ENCODE peak calls at places on chromosomes 4 and X, in nine cellular contexts. P is AG20443; J is Calu3; Q is lower lobe of right lung; K is cerebellum; I is sigmoid colon; R is stimulated activated CD4-positive, alpha-beta T cell treated with anti-CD3 and anti-CD28 coated beads, Interleukin-1b, Interleukin-23, amount 100 ng/mL, for 4 hours; X is activated CD4-positive, alpha-beta T cell treated with anti-CD3 and anti-CD28 coated beads for 48 hours; O is activated gamma-delta T cell. S is an unnamed sample.

GRCh38 chr4:153113838-153114105 is 90.5 kb upstream of the TRIM2 start:
- DNase-seq in P (no peak), J (no peak), Q (no peak), K (no peak), I (no peak), R (no peak), X (peak; percentile 17), O (no peak), S (no peak)

GRCh38 chr4:13173974-13174373 is 310.2 kb downstream of the RAB28 start:
- DNase-seq in P (peak; percentile 56), J (no peak), Q (no peak), K (no peak), I (peak; percentile 94), R (no peak), X (no peak), O (no peak), S (no peak)

GRCh38 chr4:127219247-127219646 is 413.5 kb upstream of the INTU start:
- DNase-seq in P (no peak), J (no peak), Q (no peak), K (no peak), I (no peak), R (no peak), X (no peak), O (no peak), S (no peak)

GRCh38 chr4:142309772-142310171 is 536.3 kb downstream of the INPP4B start:
- DNase-seq in P (no peak), J (no peak), Q (no peak), K (no peak), I (no peak), R (no peak), X (no peak), O (no peak), S (no peak)

GRCh38 chrX:47646636-47647035 is 3.7 kb downstream of the ELK1 start:
- DNase-seq in P (no peak), J (no peak), Q (no peak), K (no peak), I (no peak), R (no peak), X (no peak), O (no peak), S (no peak)

GRCh38 chr4:185896832-185897475 is 85.0 kb upstream of the SORBS2 start:
- DNase-seq in P (no peak), J (peak; percentile 76), Q (no peak), K (no peak), I (no peak), R (no peak), X (no peak), O (no peak), S (no peak)

GRCh38 chr4:187063251-187063650 is 339.6 kb upstream of the FAT1 start:
- DNase-seq in P (no peak), J (no peak), Q (no peak), K (no peak), I (no peak), R (no peak), X (no peak), O (no peak), S (no peak)

GRCh38 chr4:59904331-59904730 is 1295.8 kb upstream of the ADGRL3 start:
- DNase-seq in P (no peak), J (no peak), Q (no peak), K (no peak), I (no peak), R (no peak), X (no peak), O (no peak), S (no peak)

GRCh38 chrX:17692709-17693346 is 44.5 kb upstream of the SCML1 start:
- DNase-seq in P (peak; percentile 28), J (no peak), Q (no peak), K (no peak), I (no peak), R (no peak), X (no peak), O (no peak), S (no peak)

GRCh38 chrX:67893931-67894330 is 350.1 kb downstream of the AR start:
- DNase-seq in P (no peak), J (no peak), Q (no peak), K (no peak), I (no peak), R (no peak), X (no peak), O (no peak), S (no peak)

GRCh38 chrX:9948406-9948805 is 18.8 kb upstream of the CLDN34 start:
- DNase-seq in P (no peak), J (no peak), Q (no peak), K (no peak), I (no peak), R (no peak), X (no peak), O (no peak), S (no peak)

GRCh38 chrX:102985182-102985581 is 48.1 kb downstream of the RAB40AL start:
- DNase-seq in P (no peak), J (no peak), Q (no peak), K (no peak), I (no peak), R (no peak), X (no peak), O (no peak), S (no peak)

GRCh38 chrX:136867518-136867917 is 13.0 kb downstream of the RBMX start:
- DNase-seq in P (no peak), J (no peak), Q (no peak), K (no peak), I (no peak), R (no peak), X (no peak), O (no peak), S (no peak)

GRCh38 chr4:27278615-27279014 is 418.0 kb downstream of the STIM2 start:
- DNase-seq in P (peak; percentile 13), J (peak; percentile 34), Q (no peak), K (no peak), I (no peak), R (no peak), X (no peak), O (no peak), S (no peak)

GRCh38 chr4:12701384-12701783 is 782.8 kb downstream of the RAB28 start:
- DNase-seq in P (no peak), J (no peak), Q (no peak), K (no peak), I (no peak), R (no peak), X (no peak), O (no peak), S (no peak)

GRCh38 chrX:135437867-135438733 is 16.4 kb downstream of the SMIM10L2A start:
- DNase-seq in P (no peak), J (peak; percentile 23), Q (no peak), K (no peak), I (no peak), R (no peak), X (no peak), O (no peak), S (no peak)

GRCh38 chr4:989722-990471 is 3.1 kb downstream of the IDUA start:
- DNase-seq in P (no peak), J (no peak), Q (no peak), K (no peak), I (no peak), R (no peak), X (no peak), O (no peak), S (no peak)

GRCh38 chrX:53354669-53355068 is 67.8 kb downstream of the SMC1A start:
- DNase-seq in P (no peak), J (no peak), Q (no peak), K (no peak), I (no peak), R (no peak), X (no peak), O (no peak), S (no peak)

GRCh38 chr4:99763635-99764101 is 53.0 kb upstream of the DAPP1 start:
- DNase-seq in P (peak; percentile 78), J (peak; percentile 9), Q (no peak), K (no peak), I (no peak), R (no peak), X (peak; percentile 50), O (no peak), S (no peak)

GRCh38 chr4:11423465-11423864 is 5.2 kb downstream of the HS3ST1 start:
- DNase-seq in P (no peak), J (no peak), Q (no peak), K (peak; percentile 42), I (no peak), R (no peak), X (no peak), O (no peak), S (no peak)

GRCh38 chr4:153181293-153182080 is 22.8 kb upstream of the TRIM2 start:
- DNase-seq in P (peak; percentile 38), J (no peak), Q (no peak), K (no peak), I (peak; percentile 44), R (no peak), X (no peak), O (no peak), S (no peak)

GRCh38 chr4:98434816-98435215 is 173.6 kb downstream of the RAP1GDS1 start:
- DNase-seq in P (no peak), J (no peak), Q (no peak), K (no peak), I (no peak), R (no peak), X (no peak), O (no peak), S (no peak)

GRCh38 chr4:106034205-106034604 is 138.9 kb downstream of the NPNT start:
- DNase-seq in P (no peak), J (no peak), Q (no peak), K (no peak), I (no peak), R (no peak), X (no peak), O (no peak), S (no peak)

GRCh38 chr4:76689079-76689817 is 208.7 kb downstream of the SOWAHB start:
- DNase-seq in P (peak; percentile 87), J (peak; percentile 33), Q (peak; percentile 62), K (peak; percentile 65), I (no peak), R (no peak), X (peak; percentile 37), O (no peak), S (no peak)